ENCODE peak calls at places on chromosomes 7 and 10, in eight cellular contexts. R, Y, D, F, M, X, B and I are unnamed samples.

GRCh38 chr7:80014507-80014906 is 120.1 kb upstream of the GNAI1 start:
- DNase-seq in R (no peak), Y (no peak), D (no peak), F (no peak), M (peak; percentile 22), X (no peak), B (no peak), I (no peak)

GRCh38 chr7:148093375-148094166 is 497.0 kb upstream of the C7orf33 start:
- DNase-seq in R (no peak), Y (no peak), D (no peak), F (no peak), M (no peak), X (no peak), B (no peak), I (no peak)

GRCh38 chr10:122373713-122374112 is 795 bp upstream of the PLEKHA1 start:
- DNase-seq in R (no peak), Y (no peak), D (peak; percentile 24), F (no peak), M (no peak), X (no peak), B (no peak), I (no peak)

GRCh38 chr10:132698761-132699391 is 87.1 kb downstream of the NKX6-2 start:
- DNase-seq in R (no peak), Y (no peak), D (no peak), F (no peak), M (no peak), X (no peak), B (no peak), I (peak; percentile 72)

GRCh38 chr10:109429956-109430760 is 493.2 kb downstream of the XPNPEP1 start:
- DNase-seq in R (no peak), Y (no peak), D (no peak), F (no peak), M (peak; percentile 57), X (no peak), B (no peak), I (no peak)

GRCh38 chr10:121851791-121852190 is 76.0 kb downstream of the ATE1 start:
- DNase-seq in R (no peak), Y (no peak), D (peak; percentile 38), F (no peak), M (no peak), X (no peak), B (no peak), I (no peak)

GRCh38 chr10:125523347-125523746 is 159.6 kb downstream of the TEX36 start:
- DNase-seq in R (no peak), Y (no peak), D (no peak), F (no peak), M (no peak), X (no peak), B (no peak), I (no peak)

GRCh38 chr10:31939797-31940708 is 11.4 kb upstream of the ARHGAP12 start:
- DNase-seq in R (no peak), Y (no peak), D (no peak), F (no peak), M (peak; percentile 29), X (no peak), B (no peak), I (no peak)

GRCh38 chr10:121853950-121854349 is 73.9 kb downstream of the ATE1 start:
- DNase-seq in R (no peak), Y (no peak), D (no peak), F (no peak), M (no peak), X (no peak), B (no peak), I (no peak)

GRCh38 chr7:114856625-114857024 is 65.3 kb upstream of the MDFIC start:
- DNase-seq in R (no peak), Y (no peak), D (no peak), F (no peak), M (peak; percentile 81), X (no peak), B (no peak), I (no peak)

GRCh38 chr7:127189885-127190284 is 62.9 kb downstream of the GRM8 start:
- DNase-seq in R (no peak), Y (peak; percentile 6), D (no peak), F (no peak), M (no peak), X (no peak), B (no peak), I (no peak)

GRCh38 chr7:45136106-45137060 is 21.2 kb upstream of the RAMP3 start:
- DNase-seq in R (peak; percentile 47), Y (peak; percentile 25), D (peak; percentile 63), F (peak; percentile 54), M (peak; percentile 61), X (peak; percentile 61), B (peak; percentile 21), I (no peak)

GRCh38 chr7:101127460-101128039 is 646 bp downstream of the SERPINE1 start:
- DNase-seq in R (no peak), Y (no peak), D (no peak), F (no peak), M (no peak), X (no peak), B (no peak), I (no peak)

GRCh38 chr10:109820620-109821405 is 102.5 kb downstream of the XPNPEP1 start:
- DNase-seq in R (no peak), Y (no peak), D (peak; percentile 29), F (no peak), M (no peak), X (no peak), B (no peak), I (no peak)

GRCh38 chr7:18558503-18558902 is 63.0 kb downstream of the HDAC9 start:
- DNase-seq in R (no peak), Y (no peak), D (no peak), F (no peak), M (no peak), X (no peak), B (no peak), I (no peak)

GRCh38 chr10:96341219-96342182 is 17.3 kb downstream of the OPALIN start:
- DNase-seq in R (no peak), Y (no peak), D (no peak), F (no peak), M (no peak), X (no peak), B (no peak), I (no peak)